ENCODE peak calls at places on chromosomes 3 and 15, in ten cellular contexts. V is NCI-H1694 treated with DMSO at 0.1 percent for 48 hours; L is C1 segment of cervical spinal cord; D is KBM-7; B is psoas muscle; X is T-helper 2 cell; O is central memory CD8-positive, alpha-beta T cell; G is GDM1; A is NCI-H345; P is NCI-H2081. W is an unnamed sample.

GRCh38 chr3:186432189-186432588 is 70.2 kb upstream of the DGKG start:
- DNase-seq in V (no peak), L (no peak), D (no peak), B (no peak), X (no peak), O (no peak), G (no peak), A (no peak), P (no peak), W (no peak)

GRCh38 chr3:135848051-135848450 is 117.5 kb upstream of the PPP2R3A start:
- DNase-seq in V (no peak), L (no peak), D (no peak), B (no peak), X (no peak), O (no peak), G (no peak), A (no peak), P (no peak), W (no peak)

GRCh38 chr3:162777118-162777517 is 1280.5 kb downstream of the OTOL1 start:
- DNase-seq in V (no peak), L (no peak), D (no peak), B (no peak), X (no peak), O (no peak), G (no peak), A (no peak), P (peak; percentile 20), W (no peak)

GRCh38 chr3:12187448-12188327 is 29.0 kb upstream of the TIMP4 start:
- DNase-seq in V (no peak), L (peak; percentile 19), D (peak; percentile 85), B (no peak), X (no peak), O (no peak), G (peak; percentile 44), A (no peak), P (no peak), W (no peak)

GRCh38 chr3:104632947-104633346 is 733.8 kb upstream of the ALCAM start:
- DNase-seq in V (no peak), L (no peak), D (no peak), B (no peak), X (no peak), O (no peak), G (no peak), A (no peak), P (no peak), W (no peak)

GRCh38 chr3:153681057-153681456 is 440.1 kb upstream of the ARHGEF26 start:
- DNase-seq in V (no peak), L (no peak), D (no peak), B (no peak), X (no peak), O (no peak), G (no peak), A (no peak), P (no peak), W (no peak)

GRCh38 chr3:152444029-152444641 is 175.4 kb downstream of the MBNL1 start:
- DNase-seq in V (peak; percentile 57), L (no peak), D (peak; percentile 62), B (no peak), X (no peak), O (no peak), G (no peak), A (no peak), P (peak; percentile 65), W (no peak)

GRCh38 chr15:92944946-92945521 is 44.9 kb downstream of the CHD2 start:
- DNase-seq in V (no peak), L (no peak), D (no peak), B (no peak), X (no peak), O (no peak), G (no peak), A (no peak), P (no peak), W (no peak)

GRCh38 chr3:129281726-129282125 is 3.1 kb downstream of the HMCES start:
- DNase-seq in V (no peak), L (no peak), D (no peak), B (no peak), X (no peak), O (no peak), G (no peak), A (no peak), P (no peak), W (no peak)

GRCh38 chr3:188025555-188025954 is 128.4 kb upstream of the LPP start:
- DNase-seq in V (no peak), L (no peak), D (no peak), B (no peak), X (no peak), O (no peak), G (no peak), A (no peak), P (no peak), W (no peak)

GRCh38 chr3:31614162-31614921 is 81.6 kb downstream of the STT3B start:
- DNase-seq in V (no peak), L (no peak), D (no peak), B (no peak), X (no peak), O (no peak), G (no peak), A (peak; percentile 9), P (no peak), W (no peak)

GRCh38 chr3:126111566-126112475 is 27.9 kb upstream of the SLC41A3 start:
- DNase-seq in V (no peak), L (no peak), D (no peak), B (no peak), X (no peak), O (no peak), G (no peak), A (no peak), P (no peak), W (no peak)

GRCh38 chr15:33654859-33655258 is 313.4 kb upstream of the CHRM5 start:
- DNase-seq in V (no peak), L (no peak), D (no peak), B (no peak), X (no peak), O (no peak), G (no peak), A (no peak), P (no peak), W (no peak)

GRCh38 chr3:98801042-98801747 is 38.1 kb downstream of the ST3GAL6 start:
- DNase-seq in V (no peak), L (no peak), D (no peak), B (no peak), X (no peak), O (no peak), G (no peak), A (no peak), P (no peak), W (no peak)